ENCODE peak calls at places on chromosomes 7 and 10, in five cellular contexts. I is left colon, E is renal cortical epithelial cell, X is Panc1, W is astrocyte of the spinal cord. Q is an unnamed sample.
A peak's percentile ranks its signal among the peaks of the same experiment; 100 is the strongest.

GRCh38 chr10:96642973-96643372 is 56.2 kb upstream of the TM9SF3 start:
- DNase-seq in W (peak; percentile 29), X (peak; percentile 28), E (peak; percentile 46), I (peak; percentile 90), Q (peak; percentile 56)

GRCh38 chr7:139618482-139619366 is 95.2 kb downstream of the CLEC2L start:
- DNase-seq in E (no peak), X (no peak), I (peak; percentile 39), W (peak; percentile 45), Q (peak; percentile 66)

GRCh38 chr7:36278767-36279171 is 110.9 kb upstream of the ANLN start:
- DNase-seq in X (no peak), I (no peak), E (peak; percentile 90), W (peak; percentile 68), Q (no peak)

GRCh38 chr7:149027560-149028345 is 552 bp downstream of the PDIA4 start:
- DNase-seq in W (peak; percentile 34), X (no peak), E (peak; percentile 53), I (no peak), Q (no peak)

GRCh38 chr7:2199956-2200583 is 32.7 kb downstream of the MAD1L1 start:
- DNase-seq in I (no peak), W (no peak), E (no peak), X (no peak), Q (peak; percentile 9)

GRCh38 chr7:95126053-95126709 is 198.2 kb downstream of the PON1 start:
- DNase-seq in E (no peak), X (no peak), I (no peak), W (no peak), Q (no peak)

GRCh38 chr10:78672898-78673297 is 395.9 kb upstream of the ZMIZ1 start:
- DNase-seq in W (peak; percentile 56), I (no peak), X (no peak), E (peak; percentile 84), Q (no peak)

GRCh38 chr7:138500892-138501291 is 40.8 kb downstream of the TRIM24 start:
- DNase-seq in E (no peak), X (no peak), I (no peak), W (no peak), Q (no peak)

GRCh38 chr10:79078367-79079073 is 9.8 kb downstream of the ZMIZ1 start:
- DNase-seq in I (no peak), X (no peak), E (no peak), W (no peak), Q (no peak)

GRCh38 chr7:70681847-70682350 is 450.0 kb upstream of the GALNT17 start:
- DNase-seq in I (no peak), X (no peak), E (no peak), W (no peak), Q (no peak)

GRCh38 chr7:114504586-114504985 is 90.0 kb downstream of the FOXP2 start:
- DNase-seq in E (no peak), X (no peak), I (no peak), W (no peak), Q (no peak)

GRCh38 chr7:122412886-122413285 is 108.3 kb upstream of the FEZF1 start:
- DNase-seq in I (no peak), X (no peak), E (peak; percentile 72), W (peak; percentile 74), Q (peak; percentile 69)

GRCh38 chr10:53700227-53700626 is 927.6 kb upstream of the MBL2 start:
- DNase-seq in X (no peak), I (no peak), W (no peak), E (no peak), Q (no peak)

GRCh38 chr10:63084690-63085377 is 48.3 kb upstream of the NRBF2 start:
- DNase-seq in E (no peak), W (no peak), I (no peak), X (no peak), Q (no peak)

GRCh38 chr7:157564518-157565177 is 227.8 kb downstream of the DNAJB6 start:
- DNase-seq in W (peak; percentile 86), E (no peak), I (no peak), X (no peak), Q (no peak)

GRCh38 chr10:49139866-49140195 is 6.0 kb upstream of the FAM170B start:
- DNase-seq in E (peak; percentile 83), I (no peak), W (peak; percentile 94), X (no peak), Q (peak; percentile 84)

GRCh38 chr7:100153713-100154519 is 4.6 kb downstream of the TRAPPC14 start:
- DNase-seq in W (no peak), X (no peak), I (peak; percentile 79), E (no peak), Q (no peak)

Q was measured in adrenal gland.